ENCODE peak calls at places on chromosome 16, in eight cellular contexts. X, E, P, D, Q, C, O and M are unnamed samples.

GRCh38 chr16:4882633-4883285 is 35.5 kb downstream of the UBN1 start:
- DNase-seq in D (no peak), C (peak), X (no peak), E (no peak), Q (no peak), O (no peak), P (no peak), M (no peak)

GRCh38 chr16:13067648-13068047 is 166.2 kb downstream of the SHISA9 start:
- DNase-seq in D (no peak), E (no peak), P (no peak), X (no peak), O (no peak), C (no peak), Q (no peak), M (no peak)

GRCh38 chr16:1487395-1488053 is 1.2 kb downstream of the PTX4 start:
- DNase-seq in Q (no peak), X (no peak), C (no peak), D (peak), O (no peak), P (peak), E (no peak), M (no peak)

GRCh38 chr16:6146874-6147425 is 1049.4 kb upstream of the EEF2KMT start:
- DNase-seq in E (no peak), C (no peak), Q (no peak), P (no peak), X (no peak), D (no peak), O (no peak), M (no peak)

GRCh38 chr16:89808453-89808939 is 8.0 kb downstream of the FANCA start:
- DNase-seq in P (no peak), D (no peak), E (no peak), O (no peak), C (no peak), Q (no peak), X (no peak), M (no peak)

GRCh38 chr16:49181812-49182211 is 99.8 kb downstream of the CBLN1 start:
- DNase-seq in Q (no peak), X (no peak), O (no peak), C (no peak), P (no peak), E (no peak), D (no peak), M (no peak)

GRCh38 chr16:24668481-24669001 is 60.9 kb upstream of the TNRC6A start:
- DNase-seq in Q (no peak), O (no peak), D (no peak), X (peak), P (no peak), E (no peak), C (peak), M (peak)

GRCh38 chr16:4855804-4856203 is 8.5 kb downstream of the UBN1 start:
- DNase-seq in E (no peak), C (no peak), O (no peak), Q (no peak), X (no peak), D (no peak), P (no peak), M (no peak)

GRCh38 chr16:52117171-52117570 is 429.8 kb downstream of the TOX3 start:
- DNase-seq in Q (no peak), P (no peak), E (no peak), X (no peak), O (no peak), D (no peak), C (no peak), M (no peak)

GRCh38 chr16:21302454-21302853 is 24.4 kb upstream of the CRYM start:
- DNase-seq in C (peak), X (no peak), D (no peak), P (no peak), E (no peak), Q (no peak), O (no peak), M (no peak)

GRCh38 chr16:66750279-66751134 is 902 bp downstream of the DYNC1LI2 start:
- DNase-seq in E (no peak), P (no peak), D (no peak), Q (no peak), O (no peak), X (no peak), C (no peak), M (peak)

GRCh38 chr16:13181432-13181831 is 280.0 kb downstream of the SHISA9 start:
- DNase-seq in E (no peak), Q (no peak), C (no peak), D (no peak), O (no peak), P (no peak), X (no peak), M (no peak)

GRCh38 chr16:67029249-67030096 is 524 bp downstream of the CBFB start:
- DNase-seq in E (peak), X (peak), C (peak), O (peak), D (peak), Q (peak), P (peak), M (peak)

GRCh38 chr16:22284637-22285515 is 12.3 kb upstream of the POLR3E start:
- DNase-seq in O (no peak), X (no peak), P (no peak), Q (no peak), E (no peak), D (no peak), C (no peak), M (no peak)

GRCh38 chr16:20920799-20921198 is 20.2 kb downstream of the LYRM1 start:
- DNase-seq in P (no peak), D (no peak), X (no peak), O (no peak), E (no peak), C (no peak), Q (no peak), M (no peak)

GRCh38 chr16:76910931-76911330 is 280.1 kb upstream of the MON1B start:
- DNase-seq in C (peak), X (no peak), E (no peak), D (no peak), O (no peak), P (no peak), Q (no peak), M (no peak)

GRCh38 chr16:11736903-11737302 is 5.8 kb downstream of the TXNDC11 start:
- DNase-seq in D (no peak), O (no peak), Q (no peak), X (no peak), E (no peak), P (no peak), C (no peak), M (no peak)

GRCh38 chr16:11734653-11735043 is 8.0 kb downstream of the TXNDC11 start:
- DNase-seq in P (no peak), Q (no peak), O (no peak), C (no peak), X (no peak), E (no peak), D (no peak), M (no peak)

GRCh38 chr16:11737678-11738077 is 5.0 kb downstream of the TXNDC11 start:
- DNase-seq in C (no peak), P (no peak), D (no peak), O (no peak), Q (no peak), X (no peak), E (no peak), M (no peak)

GRCh38 chr16:11734025-11734652 is 8.5 kb downstream of the TXNDC11 start:
- DNase-seq in E (no peak), P (no peak), O (no peak), Q (no peak), C (no peak), X (no peak), D (no peak), M (no peak)

DNA sequence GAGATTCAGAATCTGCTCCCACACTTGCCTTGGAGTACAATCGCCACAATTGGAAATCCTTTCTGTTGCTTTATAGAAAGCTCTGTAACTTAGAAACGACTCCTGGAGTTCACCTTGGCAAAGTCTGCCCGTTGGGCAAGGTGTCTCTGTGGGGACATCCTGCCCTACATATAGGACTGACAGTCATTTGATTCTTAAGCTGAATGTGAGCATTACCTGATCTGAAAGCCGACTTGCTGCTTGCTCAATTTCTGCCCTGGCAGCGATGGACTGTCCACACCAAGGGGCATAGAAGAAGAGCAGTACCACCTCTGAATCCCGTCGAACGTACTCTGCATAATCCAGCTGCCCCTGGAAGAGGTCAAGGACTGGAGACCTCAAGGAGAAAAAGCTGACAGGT is 6.9 kb downstream of the TXNDC11 start:
- DNase-seq in C (no peak), Q (no peak), X (no peak), D (no peak), P (no peak), O (no peak), E (no peak), M (no peak)
- TF ChIP-seq CTCF in C (no peak), Q (no peak), X (no peak), D (no peak), P (no peak), O (no peak), E (no peak), M (no peak)

GRCh38 chr16:85485379-85485778 is 127.7 kb upstream of the GSE1 start:
- DNase-seq in P (no peak), D (no peak), C (no peak), Q (no peak), X (no peak), E (no peak), O (no peak), M (no peak)
- TF ChIP-seq CTCF in P (no peak), D (no peak), C (no peak), Q (no peak), X (no peak), E (no peak), O (no peak), M (no peak)

GRCh38 chr16:11698271-11698689 is 30.0 kb downstream of the SNN start:
- DNase-seq in E (no peak), D (no peak), Q (no peak), X (no peak), P (no peak), C (peak), O (no peak), M (peak)
- TF ChIP-seq CTCF in E (no peak), D (no peak), Q (no peak), X (no peak), P (no peak), C (peak), O (peak), M (peak)

GRCh38 chr16:73527191-73527590 is 479.3 kb upstream of the ZFHX3 start:
- DNase-seq in O (no peak), C (no peak), X (no peak), P (no peak), Q (no peak), E (no peak), D (no peak), M (no peak)
- TF ChIP-seq CTCF in O (peak), C (no peak), X (no peak), P (peak), Q (peak), E (no peak), D (no peak), M (no peak)

GRCh38 chr16:71915350-71915749 is 20.0 kb downstream of the IST1 start:
- DNase-seq in C (no peak), P (no peak), Q (no peak), D (no peak), E (no peak), X (peak), O (no peak), M (no peak)

GRCh38 chr16:71920658-71921057 is 25.3 kb downstream of the IST1 start:
- DNase-seq in Q (no peak), C (no peak), P (no peak), O (no peak), X (no peak), D (no peak), E (no peak), M (no peak)

GRCh38 chr16:71916397-71916920 is 21.1 kb downstream of the IST1 start:
- DNase-seq in E (no peak), P (no peak), D (no peak), Q (no peak), X (no peak), C (no peak), O (no peak), M (no peak)

GRCh38 chr16:71919033-71919432 is 23.7 kb downstream of the IST1 start:
- DNase-seq in C (no peak), O (no peak), D (no peak), P (no peak), E (no peak), Q (no peak), X (no peak), M (no peak)

DNA sequence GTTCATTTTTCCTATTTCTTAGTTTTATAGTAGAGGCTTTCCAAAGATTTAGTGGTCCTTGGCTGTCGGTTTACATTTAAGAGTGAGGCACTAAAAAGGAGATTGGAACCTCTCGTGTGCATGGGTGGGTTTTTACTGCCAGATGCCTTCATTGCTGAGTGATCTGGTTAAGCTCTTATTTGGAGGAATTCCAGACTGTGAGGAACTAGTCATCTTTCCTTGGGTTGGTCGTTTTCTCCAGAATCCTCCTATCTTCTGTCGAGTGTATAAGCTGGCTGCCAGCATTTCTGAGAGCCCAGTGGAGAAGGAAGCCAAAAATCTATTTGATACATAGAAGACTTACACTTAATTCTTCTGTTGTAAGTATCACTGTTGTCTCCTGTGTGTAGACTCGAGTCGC is 22.6 kb downstream of the IST1 start:
- DNase-seq in E (no peak), C (no peak), X (no peak), P (no peak), O (no peak), D (no peak), Q (no peak), M (no peak)
- TF ChIP-seq CTCF in E (no peak), C (no peak), X (no peak), P (no peak), O (no peak), D (no peak), Q (no peak), M (no peak)

GRCh38 chr16:75243667-75244224 is 7.7 kb downstream of the BCAR1 start:
- DNase-seq in E (no peak), O (no peak), X (no peak), C (no peak), Q (no peak), D (no peak), P (no peak), M (no peak)

GRCh38 chr16:75241955-75242354 is 9.5 kb downstream of the BCAR1 start:
- DNase-seq in C (no peak), E (no peak), X (no peak), O (no peak), D (peak), P (no peak), Q (no peak), M (no peak)

GRCh38 chr16:75244844-75245758 is 6.3 kb downstream of the BCAR1 start:
- DNase-seq in X (peak), E (peak), D (peak), O (no peak), C (peak), Q (no peak), P (no peak), M (no peak)

GRCh38 chr16:75246504-75247205 is 4.8 kb downstream of the BCAR1 start:
- DNase-seq in C (no peak), P (no peak), E (no peak), D (peak), X (no peak), O (no peak), Q (no peak), M (no peak)

GRCh38 chr16:75244225-75244792 is 7.1 kb downstream of the BCAR1 start:
- DNase-seq in P (no peak), Q (no peak), C (no peak), X (peak), D (peak), O (no peak), E (no peak), M (no peak)
- TF ChIP-seq CTCF in P (no peak), Q (no peak), C (no peak), X (peak), D (no peak), O (no peak), E (no peak), M (no peak)

DNA sequence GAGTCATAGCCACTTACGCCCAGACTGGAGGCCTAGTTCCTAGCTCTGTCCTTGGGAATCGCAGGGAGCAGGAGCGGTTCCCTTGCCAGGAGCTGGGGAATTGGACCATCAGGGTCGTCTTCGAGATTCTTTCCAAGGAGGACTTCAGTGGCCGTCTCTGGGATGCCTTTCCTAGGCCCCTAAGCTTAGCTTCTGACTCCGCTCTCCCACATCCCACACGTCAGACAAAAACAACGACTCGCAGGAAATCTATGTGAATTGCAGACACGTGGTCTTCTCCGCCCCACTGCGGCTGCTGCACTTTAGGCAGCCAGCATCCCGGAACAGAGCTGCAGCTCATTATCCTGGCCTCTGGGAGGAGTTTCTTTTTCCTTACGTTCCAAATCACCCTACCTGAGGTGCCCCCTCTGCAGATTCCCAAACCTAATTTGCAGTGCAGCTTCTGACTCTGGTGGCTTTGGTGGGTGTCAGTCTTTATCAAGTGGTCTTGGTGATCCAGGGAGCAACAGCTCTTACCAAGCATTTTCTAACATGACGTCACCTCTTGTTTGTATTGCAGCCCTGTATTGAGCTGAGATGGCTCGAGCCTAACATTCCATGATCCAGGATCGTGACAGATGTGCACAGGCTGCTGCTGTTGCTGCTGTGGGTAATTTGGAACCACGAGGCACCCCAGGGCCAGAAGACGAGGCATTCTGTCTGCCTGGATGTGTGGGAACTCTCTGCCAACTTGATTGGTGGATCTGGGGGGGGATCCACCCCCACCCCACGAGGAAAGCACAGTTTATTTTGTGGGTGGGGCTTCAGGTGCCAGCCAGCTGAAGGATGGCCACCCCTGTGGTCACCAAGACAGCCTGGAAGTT is 1.1 kb downstream of the KATNB1 start:
- DNase-seq in D (no peak), C (peak), Q (no peak), X (peak), E (peak), O (peak), P (no peak), M (peak)
- TF ChIP-seq CTCF in D (peak), C (peak), Q (peak), X (peak), E (no peak), O (peak), P (peak), M (no peak)

DNA sequence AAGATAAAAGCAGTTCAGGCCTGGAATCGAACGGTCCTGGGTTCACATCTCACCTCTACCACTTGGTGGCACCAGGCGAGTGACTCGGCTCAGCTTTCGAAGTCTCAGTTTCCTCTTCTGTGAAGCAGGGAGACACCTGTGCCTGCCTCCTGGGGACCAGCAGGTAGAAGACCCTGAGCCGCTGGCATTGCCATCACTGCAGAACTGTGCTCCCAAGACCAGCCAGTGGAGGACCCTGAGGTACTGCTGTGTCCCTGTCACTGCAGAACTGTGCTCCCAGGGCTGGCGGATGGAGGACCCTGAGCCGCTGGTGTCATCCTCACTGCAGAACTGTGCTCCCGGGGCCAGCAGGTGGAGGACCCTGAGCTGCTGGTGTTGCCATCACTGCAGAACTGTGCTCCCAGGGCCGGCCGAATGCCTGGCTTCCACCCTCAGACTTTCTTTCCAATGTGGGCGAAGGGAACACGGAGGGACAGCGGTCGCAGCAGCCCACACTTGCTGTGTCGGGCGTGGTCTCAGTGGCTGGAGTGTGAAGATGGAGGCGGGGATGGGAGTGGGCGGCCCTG is 8.7 kb upstream of the SLC7A5 start:
- DNase-seq in P (no peak), C (no peak), O (peak), X (no peak), E (no peak), Q (no peak), D (no peak), M (peak)
- TF ChIP-seq CTCF in P (no peak), C (peak), O (peak), X (no peak), E (no peak), Q (peak), D (peak), M (peak)

GRCh38 chr16:74984194-74984669 is 691 bp downstream of the WDR59 start:
- DNase-seq in E (no peak), D (no peak), P (no peak), C (peak), Q (peak), O (no peak), X (peak), M (peak)

GRCh38 chr16:74990832-74991231 is 5.9 kb upstream of the WDR59 start:
- DNase-seq in Q (no peak), E (no peak), O (no peak), X (no peak), P (no peak), D (no peak), C (no peak), M (no peak)

GRCh38 chr16:74982303-74982702 is 2.6 kb downstream of the WDR59 start:
- DNase-seq in E (no peak), Q (no peak), X (no peak), D (no peak), O (no peak), P (no peak), C (no peak), M (no peak)

GRCh38 chr16:74987027-74987681 is 2.2 kb upstream of the WDR59 start:
- DNase-seq in O (no peak), P (no peak), D (no peak), X (no peak), C (peak), Q (no peak), E (no peak), M (no peak)

GRCh38 chr16:74984670-74985411 is at the start of gene WDR59:
- DNase-seq in O (peak), E (peak), Q (peak), C (peak), D (peak), X (peak), P (peak), M (peak)
- TF ChIP-seq CTCF in O (no peak), E (no peak), Q (no peak), C (no peak), D (no peak), X (no peak), P (no peak), M (no peak)

DNA sequence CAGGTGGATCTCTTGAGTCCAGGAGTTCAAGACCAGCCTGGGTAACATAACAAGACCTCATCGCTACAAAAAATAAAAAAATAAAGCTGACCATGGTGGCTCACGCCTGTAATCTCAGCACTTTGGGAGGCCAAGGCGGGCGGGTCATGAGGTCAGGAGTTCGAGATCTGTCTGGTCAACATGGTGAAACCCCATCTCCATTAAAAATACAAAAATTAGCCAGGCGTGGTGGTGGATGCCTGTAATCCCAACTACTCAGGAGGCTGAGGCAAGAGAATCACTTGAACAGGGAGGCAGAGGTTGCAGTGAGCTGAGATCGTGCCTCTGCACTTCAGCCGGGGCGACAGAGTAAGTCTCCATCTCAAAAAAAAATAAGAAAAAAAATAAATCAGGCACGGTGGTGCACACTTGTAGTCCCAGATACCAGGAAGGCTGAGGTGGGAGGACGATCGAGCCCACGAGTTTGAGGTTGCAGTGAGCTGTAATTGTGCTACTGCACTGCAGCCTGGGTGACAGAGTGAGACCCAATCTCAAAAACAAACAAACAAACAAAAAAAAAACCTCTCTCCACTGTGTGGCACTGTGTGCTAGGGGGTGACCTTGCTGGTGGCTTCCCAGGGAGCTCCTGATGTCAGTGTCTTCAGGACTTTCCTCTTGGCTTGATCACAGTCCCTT is 19.8 kb upstream of the MAPK3 start:
- DNase-seq in D (no peak), X (no peak), P (no peak), O (no peak), Q (no peak), E (no peak), C (no peak), M (peak)
- TF ChIP-seq CTCF in D (peak), X (no peak), P (no peak), O (peak), Q (no peak), E (no peak), C (peak), M (no peak)